ENCODE peak calls at places on chromosomes 12 and 14, in nine cellular contexts. One of them, this sample, is unnamed.

GRCh38 chr14:104973215-104974145 is 4.7 kb downstream of the AHNAK2 start:
- DNase-seq in IMR-90: peak
- DNase-seq in ovary: peak
- DNase-seq in sigmoid colon: peak
- DNase-seq in A549: peak
- DNase-seq in esophagus squamous epithelium: no peak
- DNase-seq in HCT116: peak
- DNase-seq in right lobe of liver: peak
- DNase-seq in body of pancreas: peak
- DNase-seq in this sample: peak

GRCh38 chr12:76720068-76720467 is 43.8 kb upstream of the ZDHHC17 start:
- DNase-seq in body of pancreas: no peak
- DNase-seq in esophagus squamous epithelium: no peak
- DNase-seq in IMR-90: peak
- DNase-seq in sigmoid colon: no peak
- DNase-seq in right lobe of liver: no peak
- DNase-seq in ovary: no peak
- DNase-seq in A549: no peak
- DNase-seq in HCT116: no peak
- DNase-seq in this sample: no peak

GRCh38 chr12:89106950-89107349 is 245.4 kb downstream of the DUSP6 start:
- DNase-seq in body of pancreas: no peak
- DNase-seq in ovary: no peak
- DNase-seq in A549: no peak
- DNase-seq in esophagus squamous epithelium: no peak
- DNase-seq in IMR-90: no peak
- DNase-seq in HCT116: no peak
- DNase-seq in right lobe of liver: no peak
- DNase-seq in sigmoid colon: no peak
- DNase-seq in this sample: no peak

GRCh38 chr14:86799244-86799647 is 1193.7 kb downstream of the GALC start:
- DNase-seq in ovary: no peak
- DNase-seq in right lobe of liver: no peak
- DNase-seq in A549: no peak
- DNase-seq in body of pancreas: no peak
- DNase-seq in sigmoid colon: no peak
- DNase-seq in IMR-90: peak
- DNase-seq in esophagus squamous epithelium: no peak
- DNase-seq in HCT116: no peak
- DNase-seq in this sample: peak

GRCh38 chr14:38724621-38725020 is 378.4 kb downstream of the SEC23A start:
- DNase-seq in HCT116: no peak
- DNase-seq in IMR-90: no peak
- DNase-seq in right lobe of liver: no peak
- DNase-seq in sigmoid colon: no peak
- DNase-seq in ovary: no peak
- DNase-seq in esophagus squamous epithelium: no peak
- DNase-seq in A549: no peak
- DNase-seq in body of pancreas: no peak
- DNase-seq in this sample: no peak

GRCh38 chr14:53630336-53630735 is 326.3 kb downstream of the BMP4 start:
- DNase-seq in body of pancreas: no peak
- DNase-seq in right lobe of liver: no peak
- DNase-seq in sigmoid colon: no peak
- DNase-seq in ovary: no peak
- DNase-seq in A549: no peak
- DNase-seq in IMR-90: no peak
- DNase-seq in esophagus squamous epithelium: no peak
- DNase-seq in HCT116: no peak
- DNase-seq in this sample: no peak

GRCh38 chr12:80269953-80270552 is 170.7 kb downstream of the OTOGL start:
- DNase-seq in right lobe of liver: no peak
- DNase-seq in esophagus squamous epithelium: no peak
- DNase-seq in HCT116: peak
- DNase-seq in ovary: no peak
- DNase-seq in body of pancreas: no peak
- DNase-seq in IMR-90: peak
- DNase-seq in sigmoid colon: no peak
- DNase-seq in A549: peak
- DNase-seq in this sample: peak

GRCh38 chr12:113863455-113863845 is 102.7 kb downstream of the RBM19 start:
- DNase-seq in HCT116: no peak
- DNase-seq in right lobe of liver: no peak
- DNase-seq in body of pancreas: no peak
- DNase-seq in IMR-90: peak
- DNase-seq in esophagus squamous epithelium: no peak
- DNase-seq in sigmoid colon: no peak
- DNase-seq in A549: no peak
- DNase-seq in ovary: no peak
- DNase-seq in this sample: no peak

GRCh38 chr12:90090929-90091651 is 382.5 kb upstream of the ATP2B1 start:
- DNase-seq in sigmoid colon: no peak
- DNase-seq in IMR-90: peak
- DNase-seq in esophagus squamous epithelium: no peak
- DNase-seq in body of pancreas: peak
- DNase-seq in right lobe of liver: no peak
- DNase-seq in ovary: no peak
- DNase-seq in HCT116: peak
- DNase-seq in A549: peak
- DNase-seq in this sample: peak

GRCh38 chr12:124720687-124721500 is 142.8 kb downstream of the SCARB1 start:
- DNase-seq in right lobe of liver: no peak
- DNase-seq in esophagus squamous epithelium: no peak
- DNase-seq in A549: no peak
- DNase-seq in IMR-90: peak
- DNase-seq in ovary: no peak
- DNase-seq in body of pancreas: peak
- DNase-seq in HCT116: no peak
- DNase-seq in sigmoid colon: peak
- DNase-seq in this sample: peak

GRCh38 chr12:11805043-11805442 is 155.6 kb downstream of the ETV6 start:
- DNase-seq in sigmoid colon: no peak
- DNase-seq in HCT116: no peak
- DNase-seq in IMR-90: no peak
- DNase-seq in ovary: no peak
- DNase-seq in A549: no peak
- DNase-seq in right lobe of liver: no peak
- DNase-seq in esophagus squamous epithelium: no peak
- DNase-seq in body of pancreas: no peak
- DNase-seq in this sample: no peak

GRCh38 chr14:57512221-57512620 is 18.6 kb upstream of the CCDC198 start:
- DNase-seq in sigmoid colon: no peak
- DNase-seq in right lobe of liver: no peak
- DNase-seq in ovary: no peak
- DNase-seq in A549: no peak
- DNase-seq in esophagus squamous epithelium: no peak
- DNase-seq in IMR-90: no peak
- DNase-seq in HCT116: no peak
- DNase-seq in body of pancreas: no peak
- DNase-seq in this sample: no peak

GRCh38 chr12:6112004-6112403 is 12.5 kb downstream of the VWF start:
- DNase-seq in HCT116: no peak
- DNase-seq in esophagus squamous epithelium: no peak
- DNase-seq in ovary: no peak
- DNase-seq in right lobe of liver: no peak
- DNase-seq in IMR-90: no peak
- DNase-seq in A549: no peak
- DNase-seq in body of pancreas: no peak
- DNase-seq in sigmoid colon: no peak
- DNase-seq in this sample: no peak

GRCh38 chr14:76780875-76781647 is 19.8 kb downstream of the VASH1 start:
- DNase-seq in HCT116: no peak
- DNase-seq in right lobe of liver: no peak
- DNase-seq in A549: no peak
- DNase-seq in ovary: no peak
- DNase-seq in IMR-90: peak
- DNase-seq in esophagus squamous epithelium: no peak
- DNase-seq in sigmoid colon: peak
- DNase-seq in body of pancreas: peak
- DNase-seq in this sample: peak

GRCh38 chr14:46840971-46841729 is 189.6 kb upstream of the RPL10L start:
- DNase-seq in HCT116: no peak
- DNase-seq in A549: no peak
- DNase-seq in IMR-90: no peak
- DNase-seq in esophagus squamous epithelium: no peak
- DNase-seq in sigmoid colon: no peak
- DNase-seq in ovary: no peak
- DNase-seq in body of pancreas: no peak
- DNase-seq in right lobe of liver: no peak
- DNase-seq in this sample: no peak

GRCh38 chr12:1933342-1933992 is 15.0 kb upstream of the CACNA2D4 start:
- DNase-seq in IMR-90: peak
- DNase-seq in body of pancreas: no peak
- DNase-seq in right lobe of liver: no peak
- DNase-seq in sigmoid colon: peak
- DNase-seq in esophagus squamous epithelium: no peak
- DNase-seq in HCT116: no peak
- DNase-seq in A549: no peak
- DNase-seq in ovary: no peak
- DNase-seq in this sample: no peak

GRCh38 chr12:13970803-13971202 is 10.6 kb downstream of the GRIN2B start:
- DNase-seq in body of pancreas: no peak
- DNase-seq in A549: no peak
- DNase-seq in HCT116: no peak
- DNase-seq in right lobe of liver: no peak
- DNase-seq in esophagus squamous epithelium: no peak
- DNase-seq in sigmoid colon: no peak
- DNase-seq in ovary: no peak
- DNase-seq in IMR-90: no peak
- DNase-seq in this sample: no peak
- TF ChIP-seq POLR2A in body of pancreas: no peak
- TF ChIP-seq POLR2A in A549: no peak
- TF ChIP-seq POLR2A in HCT116: no peak
- TF ChIP-seq POLR2A in right lobe of liver: no peak
- TF ChIP-seq POLR2A in esophagus squamous epithelium: no peak
- TF ChIP-seq POLR2A in sigmoid colon: no peak
- TF ChIP-seq POLR2A in ovary: no peak
- TF ChIP-seq POLR2A in IMR-90: no peak
- TF ChIP-seq POLR2A in this sample: no peak

GRCh38 chr12:133080619-133081407 is at the start of gene ZNF140:
- DNase-seq in ovary: peak
- DNase-seq in right lobe of liver: peak
- DNase-seq in sigmoid colon: peak
- DNase-seq in HCT116: no peak
- DNase-seq in body of pancreas: peak
- DNase-seq in A549: peak
- DNase-seq in IMR-90: peak
- DNase-seq in esophagus squamous epithelium: peak
- DNase-seq in this sample: peak
- TF ChIP-seq CTCF in ovary: no peak
- TF ChIP-seq CTCF in right lobe of liver: peak
- TF ChIP-seq CTCF in sigmoid colon: no peak
- TF ChIP-seq CTCF in HCT116: no peak
- TF ChIP-seq CTCF in body of pancreas: no peak
- TF ChIP-seq CTCF in A549: no peak
- TF ChIP-seq CTCF in IMR-90: peak
- TF ChIP-seq CTCF in esophagus squamous epithelium: peak
- TF ChIP-seq CTCF in this sample: no peak

DNA sequence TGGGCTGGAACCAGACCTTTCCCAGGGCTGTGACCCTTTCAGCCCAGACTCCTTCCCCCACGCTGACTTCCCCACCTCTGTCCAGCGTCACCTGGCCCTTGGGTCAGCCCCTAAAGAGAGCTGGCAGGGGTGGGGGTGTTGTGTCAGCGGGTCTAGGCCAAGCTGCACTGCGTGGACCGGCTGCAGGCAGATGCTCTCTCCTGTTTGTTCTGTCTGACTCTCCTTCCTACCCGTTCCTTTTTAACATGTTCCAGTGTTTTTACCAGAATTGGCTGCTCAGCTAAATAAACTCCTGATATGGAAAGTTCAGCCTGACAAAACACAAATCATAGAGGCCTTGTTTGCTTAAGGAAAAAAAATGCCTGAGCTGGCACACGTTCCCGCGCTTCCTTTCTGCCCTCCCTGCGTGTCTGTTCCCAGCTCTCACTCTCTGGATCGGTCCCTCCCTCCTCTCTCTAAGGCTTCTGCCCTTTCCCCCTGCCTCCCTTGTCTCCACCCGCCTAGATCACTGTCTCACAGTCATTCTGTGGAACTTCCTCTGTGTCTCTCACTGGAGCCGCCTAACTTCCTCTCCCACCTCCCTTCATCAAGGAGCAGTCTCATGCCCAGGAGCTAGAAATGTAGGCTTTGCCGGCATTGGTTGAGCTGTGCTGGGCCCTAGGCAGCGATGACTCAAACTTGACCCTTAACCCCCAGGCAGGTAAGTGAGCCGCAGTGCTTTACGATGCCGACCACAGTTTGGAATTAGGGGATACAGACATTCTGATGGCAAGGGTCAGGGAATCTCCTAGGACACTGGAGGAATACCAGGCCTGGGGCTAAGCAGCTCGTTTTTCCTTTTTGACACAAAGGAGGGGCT is 15.5 kb upstream of the MLXIP start:
- DNase-seq in right lobe of liver: peak
- DNase-seq in sigmoid colon: peak
- DNase-seq in A549: peak
- DNase-seq in IMR-90: peak
- DNase-seq in esophagus squamous epithelium: no peak
- DNase-seq in ovary: peak
- DNase-seq in body of pancreas: peak
- DNase-seq in HCT116: peak
- DNase-seq in this sample: peak
- TF ChIP-seq POLR2A in right lobe of liver: peak
- TF ChIP-seq POLR2A in sigmoid colon: peak
- TF ChIP-seq POLR2A in A549: no peak
- TF ChIP-seq POLR2A in IMR-90: no peak
- TF ChIP-seq POLR2A in esophagus squamous epithelium: no peak
- TF ChIP-seq POLR2A in ovary: peak
- TF ChIP-seq POLR2A in body of pancreas: peak
- TF ChIP-seq POLR2A in HCT116: peak
- TF ChIP-seq POLR2A in this sample: no peak

DNA sequence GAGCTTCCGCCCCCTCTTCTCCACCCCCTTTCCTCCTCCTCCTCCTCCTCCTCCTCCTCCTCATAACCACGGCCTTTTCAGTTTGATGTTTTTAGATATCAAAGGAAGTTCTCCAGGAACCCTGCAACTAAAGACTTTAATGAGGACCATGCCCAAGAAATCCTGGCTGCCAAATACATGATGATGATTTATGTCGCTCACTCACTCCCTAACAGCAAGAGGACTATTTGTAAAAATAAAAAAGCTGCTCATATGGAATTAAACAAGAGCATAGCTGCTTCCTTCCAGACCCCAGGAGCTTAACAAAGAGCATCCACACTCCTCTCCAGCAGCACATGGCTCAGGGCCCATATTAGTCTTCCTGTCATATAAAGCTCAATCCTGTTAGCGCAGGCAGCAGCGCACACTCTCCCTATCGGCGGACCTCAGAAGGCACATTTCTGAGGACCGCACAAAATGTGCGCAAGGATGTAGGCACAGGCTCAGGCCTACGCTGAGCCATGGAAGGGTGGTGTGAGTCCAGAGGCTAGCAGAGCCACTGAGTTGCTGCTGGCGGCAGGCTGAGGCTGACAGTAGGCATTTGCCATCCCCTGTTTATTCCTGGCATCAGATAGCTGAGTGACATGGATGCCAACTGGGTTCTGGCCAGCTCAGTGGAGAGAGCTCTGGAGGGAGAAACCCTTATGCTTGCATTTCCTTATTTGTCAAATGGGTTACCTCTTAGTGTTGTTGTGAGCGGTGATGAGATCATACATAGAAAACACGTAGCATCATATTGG is 232.8 kb downstream of the MSRB3 start:
- DNase-seq in sigmoid colon: peak
- DNase-seq in esophagus squamous epithelium: no peak
- DNase-seq in body of pancreas: peak
- DNase-seq in HCT116: no peak
- DNase-seq in A549: no peak
- DNase-seq in right lobe of liver: peak
- DNase-seq in ovary: no peak
- DNase-seq in IMR-90: no peak
- DNase-seq in this sample: no peak
- TF ChIP-seq CTCF in sigmoid colon: peak
- TF ChIP-seq CTCF in esophagus squamous epithelium: no peak
- TF ChIP-seq CTCF in body of pancreas: no peak
- TF ChIP-seq CTCF in HCT116: no peak
- TF ChIP-seq CTCF in A549: no peak
- TF ChIP-seq CTCF in right lobe of liver: no peak
- TF ChIP-seq CTCF in ovary: no peak
- TF ChIP-seq CTCF in IMR-90: no peak
- TF ChIP-seq CTCF in this sample: no peak